ENCODE peak calls at places on chromosomes 12 and 14, in eight cellular contexts. H is choroid plexus epithelial cell, D is BJ, Z is lung, X is GM23338, N is fibroblast of lung, L is lower lobe of right lung, F is IMR-90. U is an unnamed sample.

GRCh38 chr14:104708606-104709268 is 15.3 kb upstream of the ADSS1 start:
- DNase-seq in X (peak; percentile 93), D (no peak), N (no peak), L (peak; percentile 79), F (peak; percentile 39), Z (peak; percentile 68), H (peak; percentile 67), U (peak; percentile 65)

GRCh38 chr14:91372680-91373495 is 44.7 kb downstream of the CCDC88C start:
- DNase-seq in D (no peak), H (no peak), Z (no peak), N (no peak), F (no peak), X (no peak), L (no peak), U (no peak)

GRCh38 chr12:120257041-120257821 is 8.3 kb downstream of the PXN start:
- DNase-seq in N (peak; percentile 95), H (peak; percentile 93), X (peak; percentile 71), L (no peak), D (peak; percentile 80), F (peak; percentile 93), Z (no peak), U (peak; percentile 98)

GRCh38 chr14:60184597-60185555 is 19.7 kb upstream of the DHRS7 start:
- DNase-seq in H (no peak), X (no peak), Z (no peak), D (no peak), L (no peak), N (no peak), F (no peak), U (no peak)

GRCh38 chr14:25413058-25413457 is 363.1 kb upstream of the STXBP6 start:
- DNase-seq in Z (no peak), F (no peak), H (no peak), X (no peak), N (no peak), D (no peak), L (no peak), U (no peak)

GRCh38 chr14:90760591-90761316 is 55.5 kb downstream of the TTC7B start:
- DNase-seq in Z (no peak), X (peak; percentile 84), H (peak; percentile 59), F (peak; percentile 33), L (no peak), N (peak; percentile 28), D (no peak), U (peak; percentile 71)

GRCh38 chr12:123898673-123899072 is 74.0 kb downstream of the CCDC92 start:
- DNase-seq in H (no peak), F (no peak), Z (no peak), X (no peak), L (no peak), N (no peak), D (no peak), U (no peak)

GRCh38 chr14:77442196-77442595 is 15.2 kb downstream of the VIPAS39 start:
- DNase-seq in X (no peak), D (no peak), L (no peak), F (no peak), H (no peak), N (no peak), Z (no peak), U (no peak)

GRCh38 chr14:65239143-65239672 is 136.9 kb upstream of the MAX start:
- DNase-seq in N (peak; percentile 94), D (peak; percentile 58), F (peak; percentile 77), H (peak; percentile 83), L (no peak), Z (no peak), X (no peak), U (peak; percentile 95)

GRCh38 chr12:54010053-54010971 is 1.5 kb downstream of the HOXC8 start:
- DNase-seq in D (no peak), Z (no peak), N (no peak), L (no peak), X (no peak), F (no peak), H (no peak), U (no peak)
- H3K4me3 ChIP-seq in D (no peak overlapping the region), Z (no peak overlapping the region), N (no peak overlapping the region), L (no peak overlapping the region), X (no peak overlapping the region), F (no peak overlapping the region), H (no peak overlapping the region), U (no peak overlapping the region)

GRCh38 chr12:131455218-131455506 is 255.7 kb upstream of the SFSWAP start:
- DNase-seq in X (no peak), F (no peak), H (no peak), N (no peak), D (no peak), L (no peak), Z (no peak), U (no peak)

GRCh38 chr12:131454418-131455217 is 256.3 kb upstream of the SFSWAP start:
- DNase-seq in Z (no peak), N (no peak), H (peak; percentile 3), L (no peak), X (peak; percentile 83), F (no peak), D (no peak), U (peak; percentile 0)

GRCh38 chr12:131449027-131449426 is 261.9 kb upstream of the SFSWAP start:
- DNase-seq in X (no peak), N (no peak), D (no peak), Z (no peak), L (no peak), H (no peak), F (no peak), U (no peak)

GRCh38 chr12:131455581-131456110 is 255.2 kb upstream of the SFSWAP start:
- DNase-seq in D (no peak), X (no peak), Z (no peak), H (no peak), L (no peak), F (no peak), N (no peak), U (no peak)

GRCh38 chr12:131452444-131452860 is 258.4 kb upstream of the SFSWAP start:
- DNase-seq in Z (no peak), L (no peak), D (no peak), F (no peak), H (no peak), X (peak; percentile 77), N (no peak), U (no peak)
- TF ChIP-seq CTCF in Z (peak; percentile 21), L (peak; percentile 32), D (no peak), F (no peak), H (peak; percentile 9), X (peak; percentile 77), N (no peak), U (no peak)

GRCh38 chr12:103858953-103859601 is 18.0 kb upstream of the NT5DC3 start:
- DNase-seq in N (peak; percentile 99), L (no peak), F (peak; percentile 98), H (peak; percentile 98), D (peak; percentile 97), X (no peak), Z (peak; percentile 59), U (peak; percentile 93)
- H3K4me3 ChIP-seq in N (no peak overlapping the region), L (no peak overlapping the region), F (no peak overlapping the region), H (no peak overlapping the region), D (no peak overlapping the region), X (no peak overlapping the region), Z (no peak overlapping the region), U (no peak overlapping the region)

GRCh38 chr12:57430117-57430930 is 519 bp downstream of the R3HDM2 start:
- DNase-seq in L (peak; percentile 69), D (no peak), Z (peak; percentile 42), X (peak; percentile 76), F (peak; percentile 34), N (peak; percentile 37), H (peak; percentile 38), U (peak; percentile 33)
- TF ChIP-seq CTCF in L (no peak), D (no peak), Z (no peak), X (no peak), F (no peak), N (no peak), H (no peak), U (no peak)

DNA sequence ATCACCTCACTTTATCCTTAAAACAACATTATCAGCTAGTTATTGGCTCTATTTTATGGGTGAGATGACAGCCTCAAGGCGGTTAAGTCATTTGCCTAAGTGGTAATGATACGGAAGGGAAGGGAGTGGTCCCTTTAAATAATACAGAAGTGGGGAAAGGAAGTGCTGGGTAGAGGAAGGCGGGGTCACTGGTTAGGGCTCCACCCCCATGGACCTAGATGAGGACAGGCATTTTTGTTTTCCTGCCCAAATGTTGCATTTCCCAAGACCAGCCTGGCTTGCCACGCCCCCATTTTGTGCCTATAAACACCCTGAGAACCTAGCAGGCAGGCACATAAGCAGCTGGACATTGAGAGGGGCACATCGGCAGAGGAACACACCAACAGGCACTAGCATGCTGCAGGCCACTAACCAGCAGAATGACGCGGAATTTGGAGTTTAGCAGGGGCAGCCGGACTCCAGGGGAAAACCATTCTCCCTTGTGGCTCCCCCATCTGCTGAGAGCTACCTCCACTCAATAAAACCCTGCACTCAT is 100.9 kb downstream of the EPS8 start:
- DNase-seq in H (peak; percentile 87), L (peak; percentile 82), N (no peak), X (peak; percentile 55), Z (peak; percentile 36), F (no peak), D (no peak), U (peak; percentile 32)
- H3K4me3 ChIP-seq in H (peak overlapping the region; percentile 25), L (no peak overlapping the region), N (no peak overlapping the region), X (no peak overlapping the region), Z (no peak overlapping the region), F (no peak overlapping the region), D (no peak overlapping the region), U (no peak overlapping the region)

GRCh38 chr14:57828713-57829112 is 37.2 kb downstream of the SLC35F4 start:
- DNase-seq in N (no peak), F (no peak), L (no peak), Z (no peak), H (no peak), X (no peak), D (no peak), U (no peak)

GRCh38 chr14:57834001-57834598 is 31.8 kb downstream of the SLC35F4 start:
- DNase-seq in X (no peak), H (no peak), F (no peak), D (no peak), N (peak; percentile 4), Z (no peak), L (no peak), U (no peak)

GRCh38 chr14:57834961-57835360 is 30.9 kb downstream of the SLC35F4 start:
- DNase-seq in N (no peak), F (no peak), X (no peak), Z (no peak), L (no peak), H (no peak), D (no peak), U (no peak)

GRCh38 chr14:57833304-57833703 is 32.6 kb downstream of the SLC35F4 start:
- DNase-seq in H (peak; percentile 87), Z (no peak), N (peak; percentile 96), L (no peak), D (peak; percentile 75), X (no peak), F (peak; percentile 88), U (peak; percentile 85)

DNA sequence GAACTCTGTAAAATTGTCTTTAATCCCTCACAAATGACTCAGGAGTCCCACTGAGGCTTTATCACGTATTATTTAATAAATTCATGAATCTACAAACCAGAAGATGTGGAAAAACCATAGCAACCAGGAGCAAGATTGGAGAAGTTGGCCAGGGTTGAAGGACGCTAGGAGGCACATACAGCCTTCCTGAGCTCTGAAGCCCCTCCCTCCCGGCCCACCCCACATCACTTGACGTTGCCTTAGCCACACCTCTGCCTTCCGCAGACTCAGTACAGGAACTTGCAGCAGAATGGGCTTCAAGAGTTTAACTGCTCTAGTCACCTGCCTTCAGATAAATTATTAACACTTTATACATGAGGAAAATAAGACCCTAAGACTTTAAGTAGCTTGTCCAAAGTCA is 33.9 kb downstream of the SLC35F4 start:
- DNase-seq in Z (no peak), X (peak; percentile 74), L (no peak), N (no peak), D (no peak), H (no peak), F (no peak), U (no peak)
- TF ChIP-seq CTCF in Z (no peak), X (no peak), L (no peak), N (no peak), D (no peak), H (no peak), F (no peak), U (no peak)